ENCODE peak calls at places on chromosomes 13 and 19, in four cellular contexts. P, I, T and E are unnamed samples.

GRCh38 chr19:17311455-17312248 is 2.3 kb downstream of the DDA1 start:
- DNase-seq in P (peak), I (no peak), T (no peak), E (no peak)

GRCh38 chr19:55836340-55836739 is at the start of gene NLRP4:
- DNase-seq in I (no peak), T (no peak), P (no peak), E (no peak)

GRCh38 chr13:71879129-71879535 is 12.1 kb upstream of the DACH1 start:
- DNase-seq in I (no peak), P (no peak), T (no peak), E (no peak)

GRCh38 chr13:26719356-26719945 is 41.1 kb downstream of the GPR12 start:
- DNase-seq in T (no peak), P (no peak), I (no peak), E (no peak)

GRCh38 chr19:48230555-48231129 is 25.1 kb downstream of the CARD8 start:
- DNase-seq in I (no peak), P (no peak), T (no peak), E (no peak)

GRCh38 chr13:75417006-75417384 is 65.0 kb downstream of the TBC1D4 start:
- DNase-seq in T (no peak), P (no peak), I (no peak), E (no peak)

GRCh38 chr13:73101608-73102007 is 42.8 kb downstream of the KLF5 start:
- DNase-seq in T (no peak), P (no peak), I (no peak), E (no peak)

GRCh38 chr19:55082023-55082851 is 6.6 kb downstream of the EPS8L1 start:
- DNase-seq in P (no peak), T (no peak), I (no peak), E (no peak)

GRCh38 chr19:47221080-47221841 is 9.7 kb downstream of the BBC3 start:
- DNase-seq in P (no peak), I (no peak), T (no peak), E (no peak)

GRCh38 chr13:110879482-110879881 is 35.4 kb downstream of the ANKRD10 start:
- DNase-seq in I (no peak), T (no peak), P (no peak), E (no peak)

GRCh38 chr19:1266818-1267440 is 2.2 kb upstream of the CIRBP start:
- DNase-seq in I (peak), P (no peak), T (no peak), E (peak)

GRCh38 chr19:51493776-51494175 is 7.8 kb downstream of the SIGLEC12 start:
- DNase-seq in T (no peak), I (no peak), P (no peak), E (no peak)

GRCh38 chr19:3358392-3358918 is 7.9 kb upstream of the NFIC start:
- DNase-seq in T (no peak), I (peak), P (no peak), E (no peak)

GRCh38 chr19:41298327-41298964 is 11.5 kb upstream of the CCDC97 start:
- DNase-seq in T (peak), P (no peak), I (no peak), E (no peak)

GRCh38 chr13:58879114-58879513 is 1247.6 kb downstream of the PCDH17 start:
- DNase-seq in I (no peak), T (no peak), P (no peak), E (no peak)

GRCh38 chr19:42577016-42577415 is 17.7 kb downstream of the CEACAM8 start:
- DNase-seq in T (no peak), I (no peak), P (no peak), E (no peak)

DNA sequence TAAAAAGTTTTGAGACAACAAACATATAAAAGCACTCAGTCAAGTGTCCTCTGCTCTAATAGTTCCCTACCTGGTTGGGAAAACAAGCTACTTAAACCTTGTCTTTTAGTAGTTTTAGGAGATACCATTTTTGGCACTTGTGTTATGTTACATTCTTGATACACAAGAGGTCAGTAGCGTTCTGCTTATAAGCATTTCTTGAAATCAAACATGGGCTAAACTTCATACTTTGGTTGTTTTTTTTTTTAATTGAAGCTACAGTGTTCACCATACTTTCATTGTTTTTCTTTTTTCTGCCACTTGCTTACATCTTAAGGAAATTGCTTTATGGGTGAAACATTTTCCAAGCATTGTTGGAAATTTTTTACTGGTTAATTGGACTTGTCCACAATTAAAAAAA is 12.9 kb downstream of the NHLRC3 start:
- DNase-seq in P (peak), T (no peak), I (no peak), E (no peak)
- TF ChIP-seq CTCF in P (peak), T (peak), I (no peak), E (no peak)

GRCh38 chr13:70098669-70099068 is 9.0 kb upstream of the ATXN8OS start:
- DNase-seq in P (no peak), T (no peak), I (no peak), E (no peak)
- TF ChIP-seq CTCF in P (peak), T (no peak), I (no peak), E (no peak)

GRCh38 chr13:23771966-23772365 is 117.2 kb downstream of the MIPEP start:
- DNase-seq in I (no peak), T (no peak), P (peak), E (no peak)

GRCh38 chr13:23767806-23768205 is 121.4 kb downstream of the MIPEP start:
- DNase-seq in P (no peak), I (no peak), T (no peak), E (no peak)

GRCh38 chr13:23766939-23767338 is 122.3 kb downstream of the MIPEP start:
- DNase-seq in T (no peak), I (no peak), P (no peak), E (no peak)

GRCh38 chr13:23772717-23773116 is 116.5 kb downstream of the MIPEP start:
- DNase-seq in T (no peak), I (no peak), P (no peak), E (no peak)

DNA sequence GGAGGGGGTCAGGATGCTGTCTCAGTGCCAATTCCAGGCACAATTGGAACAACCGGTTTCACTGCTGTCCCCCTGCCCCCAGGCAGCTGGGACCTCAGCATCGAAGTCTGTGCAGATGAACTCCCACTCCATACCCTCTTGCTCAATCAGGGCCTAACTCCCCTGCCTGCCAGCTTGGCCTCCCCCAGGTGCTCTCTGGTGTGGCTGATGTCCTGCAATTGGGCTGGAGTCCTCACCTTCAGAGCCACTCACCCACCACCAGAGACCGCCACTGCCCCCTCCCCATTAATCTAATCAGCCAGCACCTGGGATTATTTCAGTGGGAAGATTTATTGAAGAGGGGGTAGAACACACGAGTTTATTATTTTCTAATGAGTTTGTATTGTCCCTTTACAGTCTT is 118.8 kb downstream of the MIPEP start:
- DNase-seq in T (no peak), P (no peak), I (no peak), E (no peak)
- TF ChIP-seq CTCF in T (no peak), P (no peak), I (no peak), E (no peak)

DNA sequence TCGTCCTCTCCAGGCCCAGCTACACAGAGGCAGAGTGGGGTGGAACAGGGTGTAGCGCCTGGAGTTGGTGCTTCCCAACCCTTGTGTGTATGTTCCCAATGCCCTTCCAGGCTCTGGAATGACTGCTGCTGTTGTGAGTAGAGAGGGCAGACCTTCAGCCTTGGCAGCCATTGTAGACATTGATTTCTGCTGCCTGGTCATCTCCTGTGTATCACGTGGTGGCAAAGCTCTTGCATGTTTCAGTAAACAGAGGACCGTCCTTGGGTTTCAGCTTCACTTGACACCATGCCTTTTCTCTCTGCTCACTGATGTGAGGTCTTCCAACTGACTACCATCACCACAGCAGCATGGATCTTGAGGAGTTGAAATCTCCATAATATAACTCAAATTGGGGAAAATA is 397.9 kb downstream of the COG6 start:
- DNase-seq in I (no peak), P (no peak), T (no peak), E (no peak)
- TF ChIP-seq CTCF in I (no peak), P (no peak), T (no peak), E (no peak)

DNA sequence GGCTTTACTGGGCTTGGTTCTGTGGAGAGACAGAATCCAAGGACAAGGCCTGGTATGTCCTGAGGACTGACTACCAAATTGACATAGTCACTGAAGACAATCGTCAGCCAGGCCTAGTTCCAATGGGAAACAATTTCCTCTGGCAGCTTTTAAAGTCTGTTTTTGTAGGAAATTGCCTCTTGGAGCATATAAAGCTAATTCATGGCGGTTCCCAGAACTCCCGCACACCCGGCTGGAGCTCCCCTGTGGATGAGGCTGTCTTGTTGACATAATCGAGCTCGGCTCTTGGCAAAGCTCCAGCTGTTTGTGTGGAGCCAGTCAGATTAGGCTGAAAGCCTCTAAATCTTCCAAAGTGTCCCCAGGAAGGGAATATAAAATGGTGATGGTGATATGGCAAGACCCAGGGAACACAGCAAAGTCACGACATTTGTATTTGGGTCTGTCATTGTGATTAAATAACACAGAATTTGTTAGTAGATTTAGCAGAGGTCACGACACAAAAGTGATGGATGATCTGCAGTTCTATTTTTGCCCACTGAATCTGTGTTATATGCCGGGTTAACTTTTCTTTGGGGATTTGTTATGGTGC is 395.0 kb downstream of the PCDH9 start:
- DNase-seq in I (peak), T (no peak), P (no peak), E (no peak)
- TF ChIP-seq CTCF in I (no peak), T (no peak), P (no peak), E (no peak)

DNA sequence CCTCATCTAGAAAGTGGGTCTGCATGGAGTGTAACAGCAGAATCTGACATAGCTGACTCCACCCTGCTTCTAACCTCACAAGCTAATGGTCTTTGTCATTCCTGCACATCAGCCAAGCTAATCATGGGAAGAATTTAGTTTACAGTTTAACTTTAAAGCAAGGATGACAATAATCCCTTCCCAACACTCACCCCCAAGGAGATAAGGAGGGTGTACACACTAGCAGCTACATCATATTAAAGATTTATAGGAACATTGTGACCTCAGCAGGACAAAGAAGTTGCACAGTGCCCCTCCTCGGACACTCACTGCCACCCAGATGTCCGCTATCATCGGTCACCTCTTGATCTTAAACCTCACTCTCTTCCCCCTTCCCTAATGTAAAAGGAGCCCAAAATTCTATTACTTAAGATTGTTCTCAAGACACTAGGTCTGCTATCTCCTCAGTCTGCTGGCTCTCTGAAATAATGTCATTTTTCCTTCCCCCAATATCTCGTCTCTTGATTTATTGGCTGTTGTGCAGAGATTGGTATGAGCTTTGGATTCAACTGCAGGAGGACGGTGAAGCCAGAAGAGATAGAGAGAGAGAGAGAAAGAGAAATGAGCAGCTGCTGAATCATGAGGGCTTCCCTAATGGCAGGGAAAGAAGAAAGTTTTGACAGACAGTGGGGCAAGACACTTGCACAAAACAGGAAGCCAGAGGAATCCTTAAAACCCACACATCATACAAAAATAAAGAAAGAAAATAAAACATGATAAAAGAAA is 17.5 kb upstream of the FFAR2 start:
- DNase-seq in P (no peak), T (no peak), I (no peak), E (no peak)
- TF ChIP-seq CTCF in P (no peak), T (no peak), I (no peak), E (no peak)

DNA sequence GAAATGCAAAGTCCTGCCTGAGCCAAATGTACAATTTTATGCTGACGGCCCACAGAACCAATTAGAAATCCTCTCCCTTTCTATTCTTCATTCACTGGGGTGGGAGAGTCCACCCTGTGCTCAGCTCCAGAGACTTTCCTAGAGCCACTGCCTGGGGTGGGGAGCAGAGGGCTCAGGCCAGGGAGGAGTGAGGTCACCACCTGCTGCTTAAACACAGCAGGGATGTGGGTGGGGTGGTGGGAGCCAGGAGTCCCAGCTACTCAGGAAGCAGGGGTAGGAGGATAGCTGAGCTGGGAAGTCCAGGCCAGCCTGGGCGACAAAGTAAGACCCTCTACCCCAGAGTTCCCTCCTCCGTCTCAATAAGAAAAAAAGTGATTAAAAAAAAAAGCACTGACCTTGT is 26.9 kb upstream of the ZNF83 start:
- DNase-seq in I (no peak), P (no peak), T (no peak), E (no peak)
- TF ChIP-seq CTCF in I (no peak), P (no peak), T (no peak), E (no peak)

GRCh38 chr13:23808803-23809202 is 80.4 kb downstream of the MIPEP start:
- DNase-seq in I (no peak), P (no peak), T (no peak), E (no peak)

GRCh38 chr13:23806874-23807522 is 82.2 kb downstream of the MIPEP start:
- DNase-seq in P (no peak), I (no peak), T (no peak), E (no peak)

GRCh38 chr13:23813635-23814034 is 75.6 kb downstream of the MIPEP start:
- DNase-seq in I (no peak), P (no peak), T (no peak), E (no peak)

GRCh38 chr13:23811366-23812027 is 77.7 kb downstream of the MIPEP start:
- DNase-seq in P (no peak), T (no peak), I (no peak), E (no peak)

DNA sequence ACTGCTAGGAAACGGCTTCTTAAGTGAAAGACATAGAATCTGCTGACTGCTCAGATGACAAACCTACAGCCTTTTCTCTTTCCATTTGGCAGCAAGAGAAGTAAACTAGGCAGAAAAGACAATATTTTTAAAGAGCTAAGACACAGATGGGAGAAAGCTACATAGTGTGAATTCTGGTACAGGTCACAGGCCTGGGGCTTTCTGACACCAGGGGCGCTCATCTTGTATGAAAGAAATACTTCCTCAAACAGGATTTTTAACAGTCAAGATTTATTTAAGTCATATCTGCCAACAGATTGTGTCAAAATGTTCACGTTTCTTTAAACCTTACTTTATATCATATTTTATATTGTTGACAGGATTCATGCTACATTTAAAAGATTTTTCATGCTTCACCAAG is 78.4 kb downstream of the MIPEP start:
- DNase-seq in I (no peak), P (no peak), T (no peak), E (no peak)
- TF ChIP-seq CTCF in I (no peak), P (no peak), T (no peak), E (no peak)

DNA sequence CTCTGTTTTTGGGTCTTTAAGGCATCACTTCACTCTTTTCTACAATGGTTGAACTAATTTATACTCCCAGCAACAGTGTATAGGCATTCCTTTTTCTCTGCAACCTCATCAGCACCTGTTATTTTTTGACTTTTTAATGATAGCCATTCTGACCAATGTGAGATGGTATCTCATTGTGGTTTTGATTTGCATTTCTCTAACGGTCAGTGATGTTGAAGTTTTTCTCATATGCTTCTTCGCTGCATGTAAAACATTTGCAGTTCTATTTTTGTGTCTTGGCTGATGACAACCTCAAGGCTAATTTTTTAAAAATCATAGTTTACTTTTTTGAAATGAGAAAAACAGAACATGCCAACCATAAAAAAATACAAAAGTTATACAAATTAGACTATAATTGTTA is 258.2 kb upstream of the EDNRB start:
- DNase-seq in I (no peak), T (no peak), P (no peak), E (no peak)
- TF ChIP-seq CTCF in I (no peak), T (no peak), P (no peak), E (no peak)